ENCODE peak calls at places on chromosomes 1 and 21, in seven cellular contexts. L is EH, B is activated T-cell treated with anti-CD3 and anti-CD28 coated beads for 48 hours, V is RCC 7860, H is SJSA1, D is IMR-90, S is NT2/D1. P is an unnamed sample.

GRCh38 chr1:42931911-42932422 is 26.7 kb downstream of the SLC2A1 start:
- DNase-seq in L (no peak), B (peak), V (peak), H (no peak), D (no peak), S (no peak), P (peak)

GRCh38 chr1:94081566-94082344 is 39.2 kb downstream of the ABCA4 start:
- DNase-seq in L (peak), B (no peak), V (peak), H (peak), D (peak), S (no peak), P (no peak)

GRCh38 chr1:101757985-101758384 is 238.7 kb downstream of the OLFM3 start:
- DNase-seq in L (no peak), B (no peak), V (no peak), H (no peak), D (no peak), S (no peak), P (no peak)

GRCh38 chr1:201696217-201696761 is 132.7 kb upstream of the IPO9 start:
- DNase-seq in L (peak), B (no peak), V (peak), H (peak), D (peak), S (no peak), P (peak)

GRCh38 chr1:41516168-41516961 is 31.9 kb upstream of the EDN2 start:
- DNase-seq in L (peak), B (peak), V (peak), H (peak), D (peak), S (peak), P (peak)

GRCh38 chr21:32393677-32394001 is 827 bp upstream of the URB1 start:
- DNase-seq in L (no peak), B (no peak), V (no peak), H (no peak), D (no peak), S (no peak), P (no peak)

GRCh38 chr1:228004887-228005462 is 1.8 kb upstream of the WNT3A start:
- DNase-seq in L (no peak), B (no peak), V (no peak), H (no peak), D (no peak), S (no peak), P (no peak)

GRCh38 chr1:51622455-51622913 is 5.6 kb downstream of the OSBPL9 start:
- DNase-seq in L (peak), B (no peak), V (peak), H (peak), D (peak), S (peak), P (no peak)

GRCh38 chr1:153549741-153550397 is 811 bp upstream of the S100A3 start:
- DNase-seq in L (no peak), B (no peak), V (no peak), H (no peak), D (no peak), S (no peak), P (no peak)

GRCh38 chr1:10910490-10911273 is 101.8 kb upstream of the TARDBP start:
- DNase-seq in L (no peak), B (no peak), V (no peak), H (no peak), D (no peak), S (no peak), P (no peak)

GRCh38 chr1:63323866-63324778 is 1.8 kb downstream of the FOXD3 start:
- DNase-seq in L (no peak), B (no peak), V (no peak), H (no peak), D (no peak), S (no peak), P (no peak)

GRCh38 chr1:165666152-165666551 is 32.2 kb downstream of the ALDH9A1 start:
- DNase-seq in L (peak), B (no peak), V (no peak), H (no peak), D (peak), S (no peak), P (no peak)

GRCh38 chr1:70978623-70979022 is 69.0 kb downstream of the PTGER3 start:
- DNase-seq in L (no peak), B (no peak), V (no peak), H (no peak), D (no peak), S (no peak), P (peak)

GRCh38 chr1:196409586-196409985 is 198.7 kb downstream of the KCNT2 start:
- DNase-seq in L (peak), B (no peak), V (no peak), H (no peak), D (peak), S (no peak), P (no peak)

GRCh38 chr1:163035791-163036249 is 33.3 kb upstream of the RGS4 start:
- DNase-seq in L (peak), B (no peak), V (peak), H (peak), D (peak), S (no peak), P (no peak)

GRCh38 chr1:8396083-8396911 is 78.4 kb downstream of the SLC45A1 start:
- DNase-seq in L (peak), B (no peak), V (peak), H (peak), D (peak), S (no peak), P (no peak)

GRCh38 chr1:29830916-29831315 is 594.6 kb downstream of the PTPRU start:
- DNase-seq in L (no peak), B (no peak), V (no peak), H (no peak), D (no peak), S (no peak), P (no peak)

GRCh38 chr1:165376041-165376810 is 19.7 kb upstream of the LMX1A start:
- DNase-seq in L (peak), B (peak), V (peak), H (peak), D (peak), S (peak), P (peak)

P was measured in left ventricle myocardium superior.